ENCODE peak calls at places on chromosomes 16 and 17, in eight cellular contexts. L, D, K, M, F, E, R and Q are unnamed samples.

GRCh38 chr16:57634171-57634570 is 5.7 kb downstream of the ADGRG1 start:
- DNase-seq in K (no peak), R (no peak), M (no peak), E (no peak), F (no peak), L (no peak), D (no peak), Q (no peak)

GRCh38 chr17:55005520-55005919 is 37.0 kb downstream of the STXBP4 start:
- DNase-seq in R (peak), K (peak), F (peak), E (no peak), D (peak), M (peak), L (no peak), Q (peak)

GRCh38 chr16:23466162-23466885 is 13.3 kb upstream of the COG7 start:
- DNase-seq in E (no peak), M (no peak), L (peak), D (no peak), F (no peak), R (no peak), K (no peak), Q (no peak)

GRCh38 chr17:9935408-9935807 is 30.3 kb upstream of the RCVRN start:
- DNase-seq in D (no peak), K (no peak), R (no peak), L (no peak), M (peak), F (no peak), E (no peak), Q (no peak)

GRCh38 chr16:19389246-19389645 is 28.4 kb upstream of the TMC5 start:
- DNase-seq in D (no peak), E (peak), K (peak), F (peak), R (peak), L (peak), M (peak), Q (peak)

GRCh38 chr17:77736207-77736600 is 222.3 kb upstream of the TNRC6C start:
- DNase-seq in L (no peak), K (no peak), E (no peak), M (no peak), F (no peak), D (no peak), R (no peak), Q (no peak)

GRCh38 chr16:66344533-66345145 is 21.9 kb upstream of the CDH5 start:
- DNase-seq in D (no peak), E (no peak), M (peak), R (peak), L (no peak), F (no peak), K (peak), Q (no peak)

GRCh38 chr17:67532326-67532871 is 155.3 kb downstream of the PITPNC1 start:
- DNase-seq in F (no peak), D (no peak), M (no peak), K (no peak), L (no peak), E (no peak), R (no peak), Q (no peak)

GRCh38 chr16:14378131-14378551 is 251.9 kb downstream of the PARN start:
- DNase-seq in F (no peak), L (peak), R (peak), D (peak), E (no peak), M (no peak), K (peak), Q (no peak)

GRCh38 chr16:14015948-14016347 is 55.2 kb upstream of the MRTFB start:
- DNase-seq in R (no peak), M (peak), F (no peak), K (no peak), L (peak), D (no peak), E (no peak), Q (no peak)

GRCh38 chr17:27609606-27610303 is 21.2 kb upstream of the LGALS9 start:
- DNase-seq in L (peak), M (peak), F (peak), E (no peak), D (no peak), R (no peak), K (peak), Q (peak)

GRCh38 chr16:56478228-56479049 is 27.1 kb downstream of the OGFOD1 start:
- DNase-seq in E (no peak), L (no peak), D (no peak), M (peak), R (no peak), F (no peak), K (no peak), Q (no peak)

GRCh38 chr16:4724661-4725270 is 9.3 kb downstream of the ANKS3 start:
- DNase-seq in R (no peak), E (no peak), M (no peak), F (no peak), D (no peak), K (no peak), L (no peak), Q (no peak)
- TF ChIP-seq MAX in R (no peak), E (no peak), M (no peak), F (no peak), D (no peak), K (no peak), L (no peak), Q (no peak)

DNA sequence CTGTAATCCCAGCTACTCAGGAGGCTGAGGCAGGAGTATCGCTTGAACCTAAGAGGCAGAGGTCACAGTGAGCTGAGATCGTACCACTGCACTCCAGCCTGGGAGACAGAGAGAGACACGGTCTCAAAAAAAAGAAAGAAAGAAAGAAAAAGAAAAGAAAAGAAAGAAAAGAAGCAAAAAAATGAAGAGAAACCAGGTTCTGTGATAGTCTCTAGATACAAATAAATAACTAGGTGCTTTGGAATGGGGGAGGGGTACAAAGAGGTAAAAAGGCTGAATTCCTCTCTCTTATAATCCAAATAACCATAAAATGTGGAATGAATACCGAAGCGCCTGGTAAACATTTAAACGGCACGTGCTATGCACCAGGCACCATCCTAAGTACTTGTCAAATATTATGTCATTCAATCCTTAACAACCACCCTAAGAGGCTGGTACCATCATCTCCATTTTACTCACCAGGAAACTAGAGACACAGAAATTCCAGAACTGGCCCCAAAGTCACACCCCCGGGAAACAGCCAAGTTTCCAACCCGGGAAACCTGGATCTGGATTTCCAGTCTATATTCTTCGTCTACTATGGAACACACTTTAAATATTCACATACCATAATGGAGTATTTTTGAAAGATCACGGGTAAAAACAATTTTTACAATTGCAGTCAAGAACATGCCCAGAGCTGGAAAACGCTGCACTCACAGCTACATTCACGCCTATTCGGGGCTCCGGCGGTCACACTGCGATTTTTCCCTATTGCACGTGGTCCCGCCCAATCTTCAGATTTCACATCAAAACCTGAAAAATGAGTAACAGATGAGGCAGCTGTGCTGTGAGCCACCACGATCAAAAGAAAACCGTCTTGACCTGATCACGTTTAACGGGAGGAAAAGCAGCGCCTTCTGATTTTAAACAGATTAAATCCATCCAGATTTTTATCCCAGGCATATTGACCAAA is 10.5 kb downstream of the NXN start:
- DNase-seq in E (no peak), R (no peak), M (no peak), F (no peak), K (no peak), L (no peak), D (peak), Q (peak)
- TF ChIP-seq MAX in E (no peak), R (no peak), M (no peak), F (no peak), K (no peak), L (no peak), D (peak), Q (no peak)

GRCh38 chr17:73365203-73365933 is 53.6 kb upstream of the CDC42EP4 start:
- DNase-seq in R (no peak), D (no peak), M (no peak), K (no peak), L (no peak), F (no peak), E (no peak), Q (no peak)
- TF ChIP-seq MAX in R (no peak), D (no peak), M (no peak), K (no peak), L (no peak), F (no peak), E (no peak), Q (no peak)

DNA sequence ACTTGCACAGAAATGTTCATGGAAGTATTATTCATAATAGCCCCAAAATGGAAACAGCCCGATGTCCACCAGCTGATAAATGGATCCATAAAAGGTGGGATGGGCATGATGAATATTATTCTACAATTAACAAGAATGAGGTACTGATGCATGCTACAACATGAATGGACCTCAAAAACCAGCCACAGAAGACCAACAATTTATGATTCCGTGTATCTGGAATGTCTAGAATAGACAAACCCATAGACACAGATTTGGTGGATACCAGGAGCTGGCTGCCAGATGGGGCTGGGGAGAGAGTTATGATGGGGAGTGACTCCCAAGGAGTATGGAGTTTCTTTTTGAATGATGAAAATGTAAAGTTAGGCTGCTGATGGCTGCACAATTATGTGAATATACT is 10.8 kb upstream of the NAGLU start:
- DNase-seq in F (no peak), E (no peak), R (no peak), D (no peak), L (no peak), M (no peak), K (no peak), Q (no peak)
- TF ChIP-seq MAX in F (no peak), E (no peak), R (no peak), D (no peak), L (no peak), M (no peak), K (no peak), Q (no peak)

DNA sequence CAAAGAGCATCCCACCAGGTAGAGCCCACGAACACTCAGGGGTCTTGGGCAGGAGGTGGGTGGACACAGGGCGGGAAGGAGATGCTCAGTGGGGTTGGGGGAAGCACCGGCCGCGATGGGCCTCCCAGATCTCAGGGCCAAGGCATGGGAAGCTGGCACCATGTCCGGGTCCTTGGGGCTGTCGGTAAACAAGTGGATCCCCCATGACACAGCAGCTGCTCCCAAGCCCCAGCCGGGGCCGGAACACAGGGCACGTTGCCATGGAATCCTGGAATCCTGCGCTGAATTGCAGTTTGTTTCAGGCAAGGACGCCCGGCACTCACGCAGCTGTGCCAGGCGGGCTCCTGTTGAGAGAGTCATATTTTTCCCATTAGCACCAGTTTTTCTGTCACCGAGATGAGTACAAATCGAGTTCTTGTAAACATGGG is 23.0 kb upstream of the CHMP6 start:
- DNase-seq in L (no peak), F (no peak), E (no peak), K (no peak), M (no peak), D (no peak), R (no peak), Q (peak)
- TF ChIP-seq MAX in L (no peak), F (no peak), E (no peak), K (no peak), M (no peak), D (no peak), R (no peak), Q (no peak)

GRCh38 chr17:43660262-43660661 is 1.5 kb downstream of the MEOX1 start:
- DNase-seq in R (no peak), F (no peak), K (no peak), E (no peak), L (no peak), D (no peak), M (no peak), Q (no peak)

GRCh38 chr17:43662432-43663141 is 865 bp upstream of the MEOX1 start:
- DNase-seq in E (peak), F (no peak), R (no peak), D (no peak), M (no peak), L (no peak), K (no peak), Q (no peak)

GRCh38 chr17:43660816-43661493 is 767 bp downstream of the MEOX1 start:
- DNase-seq in L (no peak), D (no peak), F (no peak), K (no peak), E (no peak), R (no peak), M (no peak), Q (no peak)

GRCh38 chr17:43663383-43663782 is 1.7 kb upstream of the MEOX1 start:
- DNase-seq in R (no peak), D (no peak), L (no peak), M (no peak), F (no peak), E (no peak), K (no peak), Q (no peak)

GRCh38 chr17:43661699-43662431 is at the start of gene MEOX1:
- DNase-seq in M (no peak), D (no peak), L (no peak), K (no peak), R (no peak), F (no peak), E (peak), Q (no peak)
- TF ChIP-seq MAX in M (no peak), D (no peak), L (no peak), K (no peak), R (no peak), F (no peak), E (no peak), Q (no peak)

GRCh38 chr17:80347948-80348351 is 67.0 kb upstream of the ENDOV start:
- DNase-seq in E (no peak), M (no peak), F (no peak), R (no peak), K (no peak), L (no peak), D (no peak), Q (no peak)
- TF ChIP-seq MAX in E (no peak), M (no peak), F (no peak), R (no peak), K (no peak), L (no peak), D (no peak), Q (no peak)

GRCh38 chr17:193841-194806 is 12.7 kb upstream of the DOC2B start:
- DNase-seq in D (no peak), M (no peak), E (no peak), R (no peak), F (no peak), L (no peak), K (peak), Q (no peak)
- TF ChIP-seq MAX in D (no peak), M (no peak), E (no peak), R (no peak), F (no peak), L (no peak), K (peak), Q (no peak)

DNA sequence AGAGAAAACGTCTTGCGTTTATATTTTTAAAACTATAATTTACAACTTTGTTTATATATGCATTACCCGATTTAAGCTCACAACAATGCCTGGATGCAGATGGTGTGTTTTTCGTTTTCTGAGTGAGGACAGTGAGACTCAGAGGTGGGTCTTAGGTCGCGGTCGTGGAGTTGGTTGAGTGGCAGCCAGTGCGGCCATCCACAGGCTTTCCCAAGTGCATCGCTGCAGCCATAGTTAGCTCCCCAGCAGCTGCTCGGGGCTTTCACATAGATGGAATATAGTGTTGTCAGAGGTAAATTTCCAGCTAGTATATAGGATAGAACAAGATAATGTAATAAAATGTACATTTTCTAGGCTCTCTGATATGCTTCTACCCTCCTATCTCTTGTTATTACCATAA is 417.8 kb downstream of the CDH13 start:
- DNase-seq in F (no peak), K (no peak), L (no peak), M (no peak), D (no peak), E (no peak), R (no peak), Q (no peak)
- TF ChIP-seq MAX in F (no peak), K (no peak), L (no peak), M (no peak), D (no peak), E (no peak), R (no peak), Q (no peak)

GRCh38 chr17:3592216-3592860 is 16.9 kb downstream of the TRPV1 start:
- DNase-seq in F (no peak), M (no peak), L (no peak), D (no peak), R (no peak), E (no peak), K (no peak), Q (no peak)

GRCh38 chr17:3593384-3593783 is 15.8 kb downstream of the TRPV1 start:
- DNase-seq in F (no peak), L (no peak), E (no peak), K (no peak), M (no peak), D (no peak), R (no peak), Q (no peak)

GRCh38 chr17:3594976-3595375 is 14.2 kb downstream of the TRPV1 start:
- DNase-seq in M (no peak), L (no peak), R (no peak), E (no peak), F (no peak), K (no peak), D (no peak), Q (no peak)

GRCh38 chr17:3596804-3597464 is 12.3 kb downstream of the TRPV1 start:
- DNase-seq in M (no peak), D (no peak), L (no peak), E (no peak), R (no peak), K (no peak), F (no peak), Q (no peak)

DNA sequence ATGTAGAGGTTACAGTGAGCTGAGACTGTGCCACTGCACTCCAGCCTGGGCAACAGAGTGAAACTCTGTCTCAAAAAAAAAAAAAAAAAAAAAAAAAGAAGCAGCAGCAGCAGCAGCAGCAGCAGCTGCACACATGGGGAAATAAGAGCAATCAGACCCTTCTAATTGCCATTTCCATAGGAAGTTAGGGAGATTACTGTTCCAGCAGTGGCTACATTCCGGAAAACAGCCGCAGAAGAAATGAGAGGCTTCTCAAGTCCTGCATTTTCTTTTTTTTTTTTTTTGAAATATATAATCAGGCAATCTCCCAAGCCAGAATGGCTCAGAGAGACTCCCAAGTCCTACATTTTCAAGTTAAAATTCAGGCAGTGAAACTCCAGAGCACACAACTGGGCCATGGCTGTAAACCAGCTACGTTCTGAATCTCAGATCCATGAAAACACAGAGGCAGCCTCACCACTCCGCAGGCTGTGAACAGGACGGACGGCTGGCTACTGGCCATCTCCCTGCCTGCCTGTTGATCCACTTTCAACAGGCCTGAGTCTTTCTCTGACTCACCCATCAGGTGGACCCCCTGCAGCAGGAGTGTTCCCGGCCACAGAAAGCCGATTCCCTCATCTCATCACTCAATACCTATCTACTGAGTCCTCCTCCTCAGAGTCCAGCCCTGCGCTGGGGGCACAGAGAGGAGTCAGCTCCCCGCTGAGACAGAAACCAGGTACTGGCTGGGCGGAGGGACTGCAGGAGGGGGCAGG is 15.0 kb downstream of the TRPV1 start:
- DNase-seq in D (no peak), L (no peak), F (no peak), E (no peak), R (no peak), K (no peak), M (no peak), Q (peak)
- TF ChIP-seq MAX in D (no peak), L (no peak), F (no peak), E (no peak), R (no peak), K (no peak), M (no peak), Q (no peak)